ENCODE peak calls at places on chromosomes 4 and X, in six cellular contexts. Z is transverse colon, J is GM23338, S is HL-60, O is endothelial cell of umbilical vein, Q is Panc1. D is an unnamed sample.

GRCh38 chr4:95114521-95114920 is 356.8 kb downstream of the BMPR1B start:
- DNase-seq in Z (no peak), J (no peak), S (no peak), O (no peak), Q (no peak), D (no peak)

GRCh38 chrX:47562615-47563243 is 1.7 kb downstream of the ARAF start:
- DNase-seq in Z (no peak), J (peak), S (no peak), O (peak), Q (no peak), D (no peak)

GRCh38 chr4:24719615-24720014 is 75.8 kb upstream of the SOD3 start:
- DNase-seq in Z (no peak), J (no peak), S (no peak), O (no peak), Q (no peak), D (no peak)

GRCh38 chr4:90181644-90182043 is 54.5 kb downstream of the CCSER1 start:
- DNase-seq in Z (no peak), J (no peak), S (no peak), O (no peak), Q (no peak), D (no peak)

GRCh38 chrX:23937100-23937499 is 29.3 kb downstream of the CXorf58 start:
- DNase-seq in Z (no peak), J (peak), S (no peak), O (no peak), Q (no peak), D (no peak)

GRCh38 chr4:5708171-5708828 is at the start of gene EVC2:
- DNase-seq in Z (peak), J (peak), S (no peak), O (peak), Q (no peak), D (peak)

GRCh38 chrX:113950081-113950678 is 633.7 kb upstream of the HTR2C start:
- DNase-seq in Z (no peak), J (peak), S (no peak), O (no peak), Q (no peak), D (no peak)

GRCh38 chr4:182554736-182555135 is 311.5 kb downstream of the TENM3 start:
- DNase-seq in Z (no peak), J (no peak), S (no peak), O (no peak), Q (no peak), D (no peak)

GRCh38 chrX:150548684-150549083 is 19.7 kb upstream of the MTM1 start:
- DNase-seq in Z (no peak), J (no peak), S (no peak), O (no peak), Q (no peak), D (no peak)

GRCh38 chrX:25650216-25650615 is 487.9 kb upstream of the MAGEB18 start:
- DNase-seq in Z (no peak), J (no peak), S (no peak), O (no peak), Q (no peak), D (no peak)

GRCh38 chr4:128427832-128428366 is 140.3 kb upstream of the PGRMC2 start:
- DNase-seq in Z (peak), J (peak), S (peak), O (peak), Q (peak), D (no peak)

GRCh38 chr4:6771229-6771671 is 11.3 kb upstream of the KIAA0232 start:
- DNase-seq in Z (no peak), J (no peak), S (no peak), O (no peak), Q (no peak), D (peak)

GRCh38 chr4:76772498-76773106 is 125.3 kb downstream of the SOWAHB start:
- DNase-seq in Z (no peak), J (peak), S (no peak), O (peak), Q (no peak), D (no peak)

GRCh38 chr4:26441110-26441509 is 49.2 kb downstream of the CCKAR start:
- DNase-seq in Z (no peak), J (no peak), S (no peak), O (no peak), Q (no peak), D (no peak)

GRCh38 chrX:152197425-152197824 is 59.0 kb upstream of the MAGEA10 start:
- DNase-seq in Z (no peak), J (no peak), S (no peak), O (no peak), Q (no peak), D (no peak)

GRCh38 chrX:119853449-119853848 is 686 bp upstream of the UPF3B start:
- DNase-seq in Z (peak), J (peak), S (no peak), O (no peak), Q (no peak), D (no peak)
- TF ChIP-seq POLR2AphosphoS5 in Z (no peak), J (no peak), S (no peak), O (no peak), Q (no peak), D (no peak)

GRCh38 chr4:1711055-1711905 is 839 bp downstream of the SLBP start:
- DNase-seq in Z (peak), J (peak), S (no peak), O (peak), Q (no peak), D (peak)
- TF ChIP-seq POLR2AphosphoS5 in Z (no peak), J (no peak), S (no peak), O (no peak), Q (no peak), D (peak)

GRCh38 chr4:173528378-173529321 is 1.4 kb downstream of the HAND2 start:
- DNase-seq in Z (no peak), J (peak), S (no peak), O (no peak), Q (no peak), D (peak)

GRCh38 chr4:173529505-173530325 is at the start of gene HAND2:
- DNase-seq in Z (peak), J (peak), S (no peak), O (no peak), Q (no peak), D (peak)

GRCh38 chr4:173532725-173533511 is 2.9 kb upstream of the HAND2 start:
- DNase-seq in Z (no peak), J (peak), S (no peak), O (no peak), Q (no peak), D (peak)

GRCh38 chr4:173530326-173531062 is 465 bp upstream of the HAND2 start:
- DNase-seq in Z (no peak), J (peak), S (no peak), O (no peak), Q (no peak), D (peak)

GRCh38 chr4:173531085-173531965 is 1.3 kb upstream of the HAND2 start:
- DNase-seq in Z (peak), J (peak), S (no peak), O (no peak), Q (no peak), D (peak)
- TF ChIP-seq POLR2AphosphoS5 in Z (no peak), J (no peak), S (no peak), O (no peak), Q (no peak), D (no peak)

GRCh38 chrX:154734101-154734781 is 16.6 kb downstream of the GAB3 start:
- DNase-seq in Z (peak), J (no peak), S (peak), O (peak), Q (no peak), D (no peak)

GRCh38 chrX:154732421-154733071 is 18.3 kb downstream of the GAB3 start:
- DNase-seq in Z (no peak), J (no peak), S (no peak), O (peak), Q (peak), D (no peak)

GRCh38 chrX:154733072-154733425 is 17.8 kb downstream of the GAB3 start:
- DNase-seq in Z (no peak), J (no peak), S (no peak), O (no peak), Q (no peak), D (no peak)

GRCh38 chrX:154738013-154738738 is 12.7 kb downstream of the GAB3 start:
- DNase-seq in Z (peak), J (no peak), S (no peak), O (peak), Q (no peak), D (peak)

GRCh38 chrX:154735695-154736393 is 15.0 kb downstream of the GAB3 start:
- DNase-seq in Z (peak), J (no peak), S (no peak), O (peak), Q (no peak), D (peak)
- TF ChIP-seq POLR2AphosphoS5 in Z (peak), J (no peak), S (no peak), O (no peak), Q (no peak), D (peak)